ENCODE peak calls at places on chromosomes 1 and 21, in eight cellular contexts. V is glomerular endothelial cell; D is activated naive CD8-positive, alpha-beta T cell treated with anti-CD3 and anti-CD28 coated beads for 36 hours; Z is iPS-NIHi11; P is cardiac fibroblast; M is D341Med; L is NCI-H1048; E is NCI-H446. Q is an unnamed sample.

GRCh38 chr21:36976882-36977651 is 10.6 kb upstream of the HLCS start:
- DNase-seq in V (peak), D (peak), Z (peak), P (peak), M (peak), L (no peak), E (peak), Q (peak)

GRCh38 chr1:2459757-2460156 is 16.3 kb upstream of the PLCH2 start:
- DNase-seq in V (no peak), D (no peak), Z (no peak), P (peak), M (no peak), L (no peak), E (no peak), Q (peak)

GRCh38 chr21:46158666-46159300 is 3.4 kb upstream of the FTCD start:
- DNase-seq in V (no peak), D (no peak), Z (no peak), P (no peak), M (no peak), L (no peak), E (no peak), Q (no peak)

GRCh38 chr21:39637971-39638628 is 25.4 kb downstream of the B3GALT5 start:
- DNase-seq in V (no peak), D (no peak), Z (no peak), P (no peak), M (no peak), L (no peak), E (no peak), Q (no peak)

GRCh38 chr1:114192328-114192727 is 38.7 kb upstream of the SYT6 start:
- DNase-seq in V (no peak), D (no peak), Z (no peak), P (no peak), M (no peak), L (no peak), E (no peak), Q (no peak)

GRCh38 chr1:22790232-22791008 is 79.8 kb downstream of the EPHB2 start:
- DNase-seq in V (no peak), D (no peak), Z (peak), P (no peak), M (no peak), L (no peak), E (no peak), Q (no peak)

GRCh38 chr1:174204697-174205308 is 45.5 kb downstream of the RABGAP1L start:
- DNase-seq in V (no peak), D (no peak), Z (no peak), P (no peak), M (no peak), L (no peak), E (no peak), Q (peak)

GRCh38 chr1:78275456-78275855 is 215.3 kb upstream of the PTGFR start:
- DNase-seq in V (no peak), D (no peak), Z (no peak), P (peak), M (no peak), L (no peak), E (no peak), Q (peak)

GRCh38 chr1:247156787-247157232 is 15.0 kb downstream of the ZNF124 start:
- DNase-seq in V (no peak), D (no peak), Z (no peak), P (no peak), M (no peak), L (no peak), E (no peak), Q (no peak)

GRCh38 chr1:229117664-229118300 is 153.1 kb upstream of the RAB4A start:
- DNase-seq in V (no peak), D (no peak), Z (no peak), P (peak), M (no peak), L (no peak), E (peak), Q (no peak)

GRCh38 chr1:17584539-17584938 is 45.0 kb downstream of the ARHGEF10L start:
- DNase-seq in V (no peak), D (no peak), Z (no peak), P (no peak), M (no peak), L (no peak), E (no peak), Q (no peak)

GRCh38 chr1:158180741-158181576 is at the start of gene CD1D:
- DNase-seq in V (no peak), D (peak), Z (peak), P (peak), M (peak), L (no peak), E (no peak), Q (peak)

GRCh38 chr1:207318072-207318619 is 3.3 kb upstream of the CD55 start:
- DNase-seq in V (no peak), D (no peak), Z (no peak), P (no peak), M (no peak), L (no peak), E (no peak), Q (no peak)

GRCh38 chr1:227244339-227245118 is 73.8 kb downstream of the CDC42BPA start:
- DNase-seq in V (no peak), D (no peak), Z (no peak), P (no peak), M (no peak), L (no peak), E (no peak), Q (no peak)

Q was measured in lung microvascular endothelial cell.